ENCODE peak calls at places on chromosomes 6 and 20, in ten cellular contexts. N is mesothelial cell of epicardium, E is BJ, F is prostate gland, O is tibial artery, H is HL-60, A is nephron progenitor cell, W is lower leg skin, K is pancreas, P is Calu3. R is an unnamed sample.

GRCh38 chr6:3393796-3394195 is 63.1 kb downstream of the SLC22A23 start:
- DNase-seq in K (no peak), N (no peak), P (no peak), F (no peak), A (no peak), E (no peak), H (no peak), W (no peak), O (no peak), R (no peak)

GRCh38 chr20:23508449-23508848 is 17.5 kb downstream of the CST8 start:
- DNase-seq in K (no peak), P (no peak), N (no peak), O (no peak), H (no peak), E (no peak), A (peak), W (no peak), F (no peak), R (no peak)

GRCh38 chr20:17543531-17543961 is 12.4 kb upstream of the BFSP1 start:
- DNase-seq in P (no peak), H (no peak), F (no peak), N (no peak), W (no peak), K (no peak), A (no peak), E (peak), O (no peak), R (no peak)

GRCh38 chr6:12328701-12329100 is 38.5 kb downstream of the EDN1 start:
- DNase-seq in A (no peak), O (no peak), W (no peak), P (no peak), F (no peak), E (no peak), H (no peak), N (no peak), K (no peak), R (no peak)

GRCh38 chr6:121651420-121651819 is 216.0 kb downstream of the GJA1 start:
- DNase-seq in E (no peak), W (no peak), A (no peak), N (no peak), O (no peak), P (no peak), H (no peak), K (no peak), F (no peak), R (no peak)

GRCh38 chr6:168123165-168123911 is 44.3 kb upstream of the FRMD1 start:
- DNase-seq in E (no peak), A (no peak), O (no peak), F (no peak), K (no peak), N (peak), P (no peak), H (no peak), W (peak), R (no peak)

GRCh38 chr6:74015427-74015826 is 319.4 kb downstream of the CD109 start:
- DNase-seq in E (no peak), H (no peak), K (no peak), F (no peak), O (no peak), P (no peak), W (no peak), A (no peak), N (no peak), R (no peak)

GRCh38 chr6:166402582-166403277 is 20.0 kb upstream of the MPC1 start:
- DNase-seq in H (no peak), O (no peak), P (no peak), K (no peak), N (no peak), F (no peak), E (no peak), W (no peak), A (peak), R (no peak)

GRCh38 chr6:90039911-90040310 is 145.6 kb downstream of the GJA10 start:
- DNase-seq in F (no peak), K (no peak), A (no peak), H (no peak), P (no peak), E (peak), W (no peak), N (no peak), O (no peak), R (no peak)

GRCh38 chr20:63059684-63060056 is 52.9 kb upstream of the BHLHE23 start:
- DNase-seq in O (peak), N (no peak), H (no peak), E (no peak), W (no peak), P (no peak), K (no peak), A (no peak), F (no peak), R (no peak)

GRCh38 chr6:17483391-17484016 is 90.1 kb downstream of the CAP2 start:
- DNase-seq in H (no peak), E (no peak), N (no peak), P (no peak), A (no peak), F (no peak), W (no peak), O (no peak), K (no peak), R (no peak)

GRCh38 chr20:19212524-19213502 is at the start of gene SLC24A3:
- DNase-seq in H (no peak), E (no peak), O (peak), F (peak), N (peak), A (peak), K (peak), W (peak), P (peak), R (peak)

GRCh38 chr20:63453029-63453523 is 19.4 kb downstream of the KCNQ2 start:
- DNase-seq in N (no peak), E (no peak), K (no peak), H (no peak), P (peak), O (no peak), F (no peak), W (no peak), A (no peak), R (no peak)

GRCh38 chr6:67248077-67248476 is 1387.0 kb upstream of the ADGRB3 start:
- DNase-seq in H (no peak), A (no peak), K (no peak), W (no peak), E (no peak), O (no peak), F (no peak), N (no peak), P (no peak), R (no peak)

GRCh38 chr6:3383525-3383924 is 73.3 kb downstream of the SLC22A23 start:
- DNase-seq in K (no peak), W (peak), F (peak), H (no peak), O (no peak), N (no peak), P (no peak), E (no peak), A (no peak), R (no peak)

GRCh38 chr6:121830759-121831158 is 395.3 kb downstream of the GJA1 start:
- DNase-seq in N (no peak), F (no peak), H (no peak), E (no peak), P (no peak), W (no peak), O (no peak), K (no peak), A (no peak), R (no peak)

GRCh38 chr6:14431375-14432330 is 314.1 kb downstream of the CD83 start:
- DNase-seq in W (no peak), A (no peak), H (no peak), E (no peak), F (no peak), O (no peak), P (peak), N (no peak), K (no peak), R (no peak)

GRCh38 chr20:58393299-58393698 is 4.3 kb downstream of the VAPB start:
- DNase-seq in P (no peak), O (no peak), E (no peak), N (no peak), W (no peak), F (no peak), A (no peak), K (no peak), H (no peak), R (no peak)

GRCh38 chr6:80154160-80154559 is 47.7 kb downstream of the BCKDHB start:
- DNase-seq in W (no peak), K (no peak), A (no peak), F (no peak), H (no peak), N (no peak), O (no peak), P (no peak), E (no peak), R (no peak)

GRCh38 chr20:25306991-25307903 is 59.4 kb downstream of the PYGB start:
- DNase-seq in W (no peak), K (no peak), E (no peak), H (no peak), P (no peak), F (no peak), A (no peak), N (no peak), O (no peak), R (no peak)

GRCh38 chr6:158149641-158150040 is 18.4 kb downstream of the SERAC1 start:
- DNase-seq in N (no peak), F (no peak), A (no peak), W (no peak), E (no peak), P (no peak), H (no peak), K (no peak), O (no peak), R (no peak)

GRCh38 chr6:29676981-29677601 is 3.9 kb downstream of the ZFP57 start:
- DNase-seq in P (peak), W (no peak), H (no peak), K (no peak), A (no peak), E (no peak), O (no peak), N (no peak), F (no peak), R (no peak)

GRCh38 chr6:15359335-15359862 is 113.5 kb downstream of the JARID2 start:
- DNase-seq in A (no peak), O (no peak), E (no peak), H (no peak), P (no peak), F (no peak), N (no peak), W (no peak), K (no peak), R (no peak)

GRCh38 chr6:29521006-29521680 is 33.4 kb upstream of the MAS1L start:
- DNase-seq in N (no peak), W (no peak), P (no peak), F (no peak), O (no peak), A (no peak), E (no peak), H (no peak), K (no peak), R (peak)

GRCh38 chr6:113122060-113122459 is 735.1 kb upstream of the MARCKS start:
- DNase-seq in E (peak), O (no peak), W (no peak), K (no peak), H (no peak), F (no peak), A (no peak), N (no peak), P (peak), R (no peak)
- TF ChIP-seq CTCF in E (peak), O (no peak), W (no peak), K (no peak), H (no peak), F (no peak), A (no peak), N (no peak), P (no peak), R (no peak)

GRCh38 chr6:43978473-43979360 is 148.5 kb downstream of the MRPL14 start:
- DNase-seq in E (no peak), F (no peak), N (peak), O (no peak), H (peak), K (no peak), W (no peak), A (no peak), P (no peak), R (no peak)

GRCh38 chr6:43979525-43979924 is 147.7 kb downstream of the MRPL14 start:
- DNase-seq in N (peak), H (no peak), F (no peak), O (no peak), P (no peak), E (no peak), K (no peak), A (no peak), W (no peak), R (no peak)

GRCh38 chr6:43976706-43977403 is 150.4 kb downstream of the MRPL14 start:
- DNase-seq in A (no peak), W (no peak), H (no peak), K (no peak), P (no peak), N (no peak), E (no peak), O (no peak), F (no peak), R (no peak)

GRCh38 chr6:43980004-43980795 is 147.1 kb downstream of the MRPL14 start:
- DNase-seq in N (peak), E (no peak), A (no peak), O (peak), H (no peak), F (no peak), P (no peak), K (no peak), W (no peak), R (no peak)

DNA sequence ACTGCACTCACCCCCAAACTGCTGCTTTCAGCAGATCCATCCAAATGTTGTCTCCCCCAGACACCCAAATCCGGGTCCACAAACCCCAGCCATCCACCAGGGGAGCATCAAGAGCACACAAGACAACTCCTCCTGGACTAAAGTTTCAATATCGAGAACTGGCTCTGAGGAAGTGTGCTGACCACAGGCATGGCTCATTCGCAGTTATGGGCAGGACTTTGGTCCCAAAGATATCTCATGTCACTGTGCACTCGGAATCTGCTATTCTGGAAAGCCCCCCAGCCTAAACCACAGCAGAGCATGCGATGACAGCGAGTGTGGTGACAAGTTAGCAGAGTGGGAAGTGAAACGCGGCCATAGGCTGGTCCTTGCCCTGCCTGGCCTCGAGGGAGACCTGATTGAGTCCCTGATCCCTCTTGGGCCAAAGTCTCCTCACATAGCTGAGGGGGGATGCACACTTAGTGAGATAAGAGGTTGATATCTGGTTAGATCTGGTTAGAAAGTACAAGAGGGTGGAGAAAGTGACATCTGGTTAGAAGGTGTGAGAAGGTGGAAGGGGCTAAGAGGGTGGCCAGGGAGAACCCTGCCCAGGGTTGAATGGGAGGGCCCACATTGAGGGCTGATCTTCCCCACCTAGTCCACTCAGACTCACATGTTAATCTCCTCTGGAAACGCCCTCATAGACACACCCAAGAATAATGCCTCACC is 149.7 kb downstream of the MRPL14 start:
- DNase-seq in W (no peak), O (no peak), E (no peak), K (no peak), F (no peak), A (no peak), P (no peak), H (no peak), N (peak), R (no peak)
- TF ChIP-seq CTCF in W (no peak), O (no peak), E (no peak), K (no peak), F (no peak), A (no peak), P (no peak), H (peak), N (no peak), R (no peak)

DNA sequence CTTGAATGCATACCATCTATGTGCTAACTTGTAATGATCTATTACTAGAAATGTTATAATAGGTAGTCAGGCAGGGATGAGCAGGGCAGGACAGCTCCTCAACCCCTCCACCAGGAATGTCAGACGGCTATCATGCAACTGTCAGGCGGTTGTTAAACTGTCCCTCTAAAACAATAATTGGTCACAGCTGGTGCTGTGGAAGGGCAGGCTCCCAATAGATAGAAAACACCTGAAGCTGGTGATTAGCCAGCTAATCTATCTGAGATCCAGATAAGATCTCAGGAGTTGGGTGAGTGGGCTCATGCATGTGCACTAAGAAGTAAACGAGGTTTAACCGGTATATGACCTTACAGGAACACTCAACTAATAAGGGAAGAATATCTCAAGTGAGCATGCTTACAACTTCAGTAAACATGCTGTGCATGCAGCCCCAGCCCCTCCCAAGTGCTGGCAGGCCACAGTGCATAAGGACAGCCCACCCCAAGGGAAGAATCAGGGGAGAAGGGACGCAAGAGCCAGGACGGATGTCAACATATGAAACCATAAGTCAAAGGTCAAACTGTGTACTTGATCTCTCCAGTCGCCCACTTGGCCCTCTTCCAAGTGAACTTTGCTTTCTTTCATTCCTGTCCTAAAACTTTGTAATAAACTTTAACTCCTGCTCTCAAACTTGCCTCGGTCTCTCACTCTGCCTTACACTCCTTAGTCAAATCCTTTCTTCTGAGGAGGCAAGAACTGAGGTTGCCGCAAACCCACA is 566.2 kb upstream of the NRSN1 start:
- DNase-seq in N (no peak), H (no peak), F (no peak), P (no peak), E (no peak), A (no peak), W (no peak), O (no peak), K (no peak), R (no peak)
- TF ChIP-seq CTCF in N (no peak), H (no peak), F (no peak), P (no peak), E (no peak), A (no peak), W (no peak), O (no peak), K (no peak), R (no peak)

GRCh38 chr6:1424306-1424927 is 35.0 kb downstream of the FOXF2 start:
- DNase-seq in W (no peak), H (no peak), A (peak), N (peak), K (peak), F (peak), O (no peak), P (peak), E (no peak), R (peak)
- TF ChIP-seq CTCF in W (no peak), H (peak), A (peak), N (no peak), K (peak), F (peak), O (no peak), P (peak), E (peak), R (peak)

GRCh38 chr6:77124604-77125003 is 338.7 kb downstream of the HTR1B start:
- DNase-seq in E (no peak), P (no peak), A (no peak), W (no peak), N (no peak), K (no peak), H (no peak), O (no peak), F (no peak), R (no peak)
- TF ChIP-seq CTCF in E (peak), P (no peak), A (no peak), W (no peak), N (no peak), K (no peak), H (no peak), O (no peak), F (no peak), R (no peak)

DNA sequence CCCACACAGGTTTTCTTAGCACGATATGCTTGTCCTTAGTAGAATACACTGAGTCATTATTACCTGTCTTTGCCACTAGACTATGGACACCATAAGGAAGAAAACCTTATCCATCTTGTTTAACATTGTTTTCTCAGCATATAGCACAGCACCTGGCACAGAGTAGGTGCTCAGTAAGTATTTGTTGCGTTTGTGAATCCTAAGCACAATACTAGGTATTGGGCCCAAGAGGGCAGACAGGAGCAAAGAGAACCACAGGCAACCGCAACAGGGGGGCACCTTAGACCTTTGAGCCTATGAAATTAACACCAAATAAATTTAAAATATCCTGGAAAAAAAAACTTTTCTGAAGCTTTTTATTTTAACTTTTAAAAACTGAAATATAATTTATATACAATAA is 3.7 kb upstream of the NCOA6 start:
- DNase-seq in N (no peak), E (no peak), O (no peak), K (no peak), A (no peak), H (no peak), F (no peak), W (no peak), P (no peak), R (no peak)
- TF ChIP-seq CTCF in N (no peak), E (no peak), O (no peak), K (no peak), A (no peak), H (no peak), F (no peak), W (no peak), P (peak), R (no peak)

GRCh38 chr20:38839563-38839962 is 34.1 kb downstream of the PPP1R16B start:
- DNase-seq in F (no peak), O (no peak), A (no peak), N (no peak), E (no peak), K (no peak), H (no peak), W (no peak), P (no peak), R (no peak)
- TF ChIP-seq CTCF in F (no peak), O (no peak), A (no peak), N (no peak), E (no peak), K (no peak), H (no peak), W (no peak), P (no peak), R (no peak)

GRCh38 chr20:2206957-2207769 is 88.6 kb upstream of the TGM3 start:
- DNase-seq in N (peak), P (peak), O (peak), F (peak), K (peak), A (peak), W (peak), E (no peak), H (peak), R (peak)

GRCh38 chr20:2204021-2204420 is 91.8 kb upstream of the TGM3 start:
- DNase-seq in F (no peak), P (no peak), N (no peak), K (no peak), H (no peak), W (no peak), A (no peak), E (no peak), O (no peak), R (no peak)

GRCh38 chr20:2210646-2211556 is 84.9 kb upstream of the TGM3 start:
- DNase-seq in P (no peak), H (peak), K (no peak), E (peak), O (peak), A (no peak), F (no peak), N (no peak), W (no peak), R (peak)

GRCh38 chr20:2208897-2209296 is 86.9 kb upstream of the TGM3 start:
- DNase-seq in W (no peak), F (no peak), O (no peak), K (no peak), A (no peak), P (no peak), N (no peak), E (no peak), H (no peak), R (no peak)

GRCh38 chr20:2207770-2208097 is 88.1 kb upstream of the TGM3 start:
- DNase-seq in N (no peak), F (no peak), O (no peak), W (no peak), P (no peak), A (no peak), K (no peak), E (no peak), H (no peak), R (no peak)
- TF ChIP-seq CTCF in N (no peak), F (no peak), O (no peak), W (no peak), P (no peak), A (peak), K (no peak), E (no peak), H (no peak), R (no peak)